ENCODE peak calls at places on chromosomes 13 and 19, in ten cellular contexts. M is neuronal stem cell, W is mesenchymal stem cell, Y is pancreas, Q is AG04450, S is OCI-LY7, D is mammary epithelial cell, R is tibial nerve, L is esophagus squamous epithelium, X is heart left ventricle. I is an unnamed sample.

GRCh38 chr19:47443331-47443730 is 24.0 kb upstream of the MEIS3 start:
- DNase-seq in D (no peak), Q (no peak), L (no peak), Y (peak; percentile 15), W (no peak), R (no peak), X (no peak), S (no peak), M (no peak), I (no peak)

GRCh38 chr19:8304841-8305621 is 3.1 kb downstream of the CD320 start:
- DNase-seq in D (no peak), S (peak; percentile 58), M (peak; percentile 21), W (no peak), Q (no peak), X (peak; percentile 6), Y (peak; percentile 62), L (no peak), R (peak; percentile 10), I (peak; percentile 27)

GRCh38 chr19:48858984-48859710 is 9.3 kb downstream of the PLEKHA4 start:
- DNase-seq in X (peak; percentile 33), Y (peak; percentile 88), W (no peak), Q (no peak), R (no peak), L (no peak), M (no peak), S (peak; percentile 79), D (no peak), I (peak; percentile 74)

GRCh38 chr13:52750713-52751112 is 11.1 kb upstream of the CNMD start:
- DNase-seq in W (no peak), Y (no peak), M (no peak), X (no peak), R (no peak), Q (no peak), S (no peak), L (no peak), D (peak; percentile 12), I (no peak)

GRCh38 chr13:39455534-39456175 is 147.3 kb downstream of the LHFPL6 start:
- DNase-seq in Q (no peak), D (no peak), M (no peak), R (no peak), X (no peak), L (no peak), Y (no peak), W (peak; percentile 58), S (no peak), I (no peak)

GRCh38 chr13:79481685-79482052 is 714 bp downstream of the NDFIP2 start:
- DNase-seq in X (no peak), W (no peak), Y (no peak), L (no peak), M (no peak), Q (no peak), R (no peak), D (peak; percentile 52), S (peak; percentile 16), I (no peak)

GRCh38 chr19:49420227-49420626 is 3.0 kb downstream of the PTH2 start:
- DNase-seq in D (no peak), W (no peak), X (no peak), L (no peak), R (no peak), Q (no peak), M (no peak), Y (no peak), S (no peak), I (no peak)

GRCh38 chr13:22964245-22964966 is 216.4 kb upstream of the SGCG start:
- DNase-seq in D (no peak), R (no peak), Q (no peak), M (no peak), L (no peak), W (no peak), Y (no peak), S (no peak), X (no peak), I (no peak)

GRCh38 chr19:44570984-44571684 is 41.7 kb upstream of the CEACAM20 start:
- DNase-seq in M (peak; percentile 70), Y (no peak), X (peak; percentile 65), L (no peak), S (peak; percentile 72), Q (peak; percentile 67), D (peak; percentile 55), R (peak; percentile 16), W (peak; percentile 83), I (peak; percentile 71)

GRCh38 chr13:60379837-60380236 is 17.2 kb upstream of the TDRD3 start:
- DNase-seq in S (peak; percentile 21), Q (no peak), W (no peak), D (no peak), R (no peak), M (no peak), L (no peak), Y (no peak), X (no peak), I (no peak)

GRCh38 chr13:112252744-112253590 is 123.2 kb upstream of the SPACA7 start:
- DNase-seq in S (no peak), W (no peak), Y (no peak), M (no peak), Q (no peak), R (no peak), X (no peak), L (no peak), D (no peak), I (peak; percentile 23)
- H3K4me3 ChIP-seq in S (no peak overlapping the region), W (no peak overlapping the region), Y (no peak overlapping the region), M (no peak overlapping the region), Q (no peak overlapping the region), R (no peak overlapping the region), X (no peak overlapping the region), L (no peak overlapping the region), D (no peak overlapping the region), I (no peak overlapping the region)

DNA sequence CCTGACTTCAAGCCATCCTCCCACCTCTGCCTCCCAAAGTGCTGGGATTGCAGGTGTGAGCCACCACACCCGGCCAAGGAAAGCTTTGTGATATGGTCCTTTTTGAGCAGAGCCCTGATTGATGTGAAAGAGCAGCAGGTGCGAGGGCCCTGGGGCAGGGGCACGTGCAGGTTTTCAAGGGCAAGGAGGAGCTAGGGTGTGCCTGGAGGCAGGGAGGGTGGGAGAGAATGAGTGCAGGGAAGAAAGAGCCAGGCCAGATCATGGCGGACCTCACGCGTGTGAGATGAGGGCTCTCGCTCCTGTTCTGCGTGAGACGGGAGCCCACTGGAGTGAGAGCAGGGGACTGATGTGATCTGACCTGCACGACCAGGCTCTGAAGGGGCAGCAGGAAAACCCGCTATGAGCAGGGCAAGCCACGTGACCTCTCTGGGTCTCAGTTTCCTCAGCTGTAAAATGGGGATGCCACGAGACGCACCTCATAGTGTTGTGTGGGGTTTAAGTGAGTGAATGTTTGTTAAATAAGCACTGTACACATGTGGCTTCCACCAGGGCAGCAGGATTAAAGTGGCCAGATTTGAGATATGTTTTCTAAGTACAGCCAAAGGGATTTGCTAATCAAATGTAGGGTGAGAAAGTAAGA is 25.8 kb downstream of the FAAP24 start:
- DNase-seq in D (no peak), X (no peak), M (no peak), R (no peak), L (no peak), Y (no peak), Q (no peak), W (no peak), S (no peak), I (no peak)
- H3K27ac ChIP-seq in D (no peak overlapping the region), X (no peak overlapping the region), M (no peak overlapping the region), R (no peak overlapping the region), L (no peak overlapping the region), Y (no peak overlapping the region), Q (no peak overlapping the region), W (no peak overlapping the region), S (no peak overlapping the region), I (no peak overlapping the region)

GRCh38 chr13:30618938-30619289 is 1.2 kb downstream of the USPL1 start:
- DNase-seq in L (no peak), W (no peak), M (no peak), Q (no peak), D (no peak), Y (no peak), S (no peak), R (no peak), X (no peak), I (no peak)

GRCh38 chr13:30616927-30617314 is 799 bp upstream of the USPL1 start:
- DNase-seq in D (peak; percentile 82), L (no peak), X (peak; percentile 83), Q (peak; percentile 46), M (no peak), W (peak; percentile 97), S (peak; percentile 82), R (peak; percentile 52), Y (no peak), I (peak; percentile 59)

GRCh38 chr13:30617315-30618185 is at the start of gene USPL1:
- DNase-seq in X (peak; percentile 99), Y (peak; percentile 99), S (peak; percentile 99), W (peak; percentile 99), M (peak; percentile 98), L (peak; percentile 89), R (peak; percentile 93), D (peak; percentile 99), Q (peak; percentile 99), I (peak; percentile 98)

GRCh38 chr13:30618186-30618937 is 642 bp downstream of the USPL1 start:
- DNase-seq in D (peak; percentile 23), Y (peak; percentile 48), Q (no peak), L (no peak), M (peak; percentile 18), R (no peak), W (peak; percentile 41), X (no peak), S (peak; percentile 52), I (no peak)

DNA sequence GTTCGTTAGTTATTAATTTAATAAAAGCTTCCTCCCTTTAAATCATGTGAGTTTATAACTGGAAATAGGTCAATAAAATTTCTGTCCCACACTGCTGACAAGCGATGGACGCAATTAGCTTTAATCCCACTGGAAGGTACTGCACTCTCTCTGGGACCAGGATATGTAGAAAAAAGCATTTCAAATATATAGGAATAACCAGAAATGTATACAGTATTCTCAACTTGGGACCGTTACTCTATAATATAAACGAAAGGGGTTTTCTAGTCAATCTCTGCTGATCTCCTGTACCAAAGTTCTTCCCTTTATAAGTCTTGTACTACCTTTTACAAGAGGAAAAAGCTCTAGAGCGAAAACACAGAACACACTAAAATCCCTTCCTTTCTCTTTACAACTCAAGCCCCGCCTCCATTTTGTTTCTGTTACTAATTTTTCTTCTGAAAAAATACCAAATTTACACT is 1.8 kb upstream of the USPL1 start:
- DNase-seq in S (peak; percentile 61), M (no peak), W (peak; percentile 52), Y (no peak), X (no peak), Q (no peak), R (no peak), D (peak; percentile 31), L (no peak), I (no peak)
- H3K4me3 ChIP-seq in S (peak overlapping the region; percentile 73), M (peak overlapping the region; percentile 74), W (peak overlapping the region; percentile 95), Y (no peak overlapping the region), X (peak overlapping the region; percentile 47), Q (peak overlapping the region; percentile 82), R (peak overlapping the region; percentile 82), D (peak overlapping the region; percentile 77), L (peak overlapping the region; percentile 66), I (no peak overlapping the region)

DNA sequence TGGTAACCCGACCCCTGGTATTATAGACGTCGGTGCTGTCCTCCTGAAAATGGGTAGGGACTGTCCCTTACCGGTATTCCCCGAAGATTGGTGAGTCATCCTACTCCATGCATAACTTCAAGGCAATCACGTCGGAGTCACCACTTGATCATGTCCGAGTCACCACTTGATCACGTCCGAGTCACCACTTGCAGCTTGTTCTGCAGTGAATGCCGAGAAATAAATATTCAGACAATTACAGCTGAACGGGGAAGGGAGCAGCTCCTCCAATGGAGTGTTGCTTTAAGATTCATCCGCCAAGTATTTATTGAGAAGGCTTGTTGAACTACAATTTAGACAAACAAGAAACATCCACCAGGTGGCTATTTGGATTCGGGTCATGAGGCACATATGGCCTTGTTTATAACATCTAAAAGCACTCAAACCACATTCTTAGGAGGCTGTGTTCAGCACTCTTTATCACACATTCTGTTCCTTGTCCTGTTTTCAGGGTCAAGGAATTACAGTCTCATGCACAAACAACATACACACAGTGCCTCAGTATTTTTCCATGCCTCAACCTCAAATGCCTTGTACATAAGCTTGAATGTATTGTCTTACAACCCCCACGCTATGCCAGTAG is 43.1 kb downstream of the ZNF726 start:
- DNase-seq in W (peak; percentile 58), Y (no peak), S (no peak), D (peak; percentile 88), L (no peak), Q (peak; percentile 34), R (no peak), X (no peak), M (no peak), I (peak; percentile 60)
- H3K27ac ChIP-seq in W (no peak overlapping the region), Y (no peak overlapping the region), S (no peak overlapping the region), D (no peak overlapping the region), L (no peak overlapping the region), Q (peak overlapping the region; percentile 35), R (no peak overlapping the region), X (no peak overlapping the region), M (no peak overlapping the region), I (no peak overlapping the region)